ENCODE peak calls at places on chromosomes 11 and 22, in five cellular contexts. S is ACHN; D is RPMI8226; C is fibroblast of the conjunctiva; P is activated T-cell treated with anti-CD3 and anti-CD28 coated beads, Interleukin-2, amount 50 U/mL, for 24 hours. V is an unnamed sample.

GRCh38 chr22:41672780-41673509 is 15.7 kb downstream of the SNU13 start:
- DNase-seq in S (peak; percentile 19), D (no peak), C (no peak), P (no peak), V (peak; percentile 52)

GRCh38 chr22:32548039-32548438 is 73.4 kb downstream of the FBXO7 start:
- DNase-seq in S (no peak), D (no peak), C (no peak), P (no peak), V (no peak)

GRCh38 chr11:102620858-102621561 is 4.1 kb downstream of the MMP20 start:
- DNase-seq in S (no peak), D (no peak), C (peak; percentile 51), P (no peak), V (no peak)

GRCh38 chr22:25148149-25148691 is 51.4 kb upstream of the CRYBB3 start:
- DNase-seq in S (no peak), D (no peak), C (no peak), P (no peak), V (no peak)

GRCh38 chr11:64536396-64536935 is 54.6 kb upstream of the SLC22A12 start:
- DNase-seq in S (no peak), D (no peak), C (no peak), P (no peak), V (peak; percentile 44)

GRCh38 chr11:130087294-130087926 is 17.7 kb downstream of the APLP2 start:
- DNase-seq in S (peak; percentile 55), D (no peak), C (no peak), P (no peak), V (no peak)

GRCh38 chr11:117809236-117810055 is 12.4 kb upstream of the DSCAML1 start:
- DNase-seq in S (peak; percentile 38), D (peak; percentile 64), C (no peak), P (peak; percentile 67), V (peak; percentile 81)

GRCh38 chr11:33018840-33019239 is 3.2 kb downstream of the DEPDC7 start:
- DNase-seq in S (no peak), D (no peak), C (no peak), P (no peak), V (no peak)